ENCODE peak calls at places on chromosome 9, in six cellular contexts. K is H1, T is HepG2, J is GM12891, A is GM12878, H is K562. R is an unnamed sample.

GRCh38 chr9:82934949-82935348 is 128.0 kb downstream of the RASEF start:
- DNase-seq in H (no peak), J (no peak), K (no peak), A (no peak), T (peak; percentile 83), R (no peak)

GRCh38 chr9:81829201-81829882 is 98.9 kb upstream of the SPATA31D4 start:
- DNase-seq in J (no peak), T (no peak), K (no peak), A (no peak), H (no peak), R (no peak)

GRCh38 chr9:100848731-100849130 is 179.8 kb upstream of the PLPPR1 start:
- DNase-seq in K (no peak), J (no peak), H (no peak), A (no peak), T (no peak), R (no peak)

GRCh38 chr9:127523312-127523851 is 72.1 kb downstream of the LRSAM1 start:
- DNase-seq in A (no peak), T (no peak), K (peak; percentile 82), H (peak; percentile 69), J (no peak), R (no peak)

GRCh38 chr9:389758-390157 is 175.1 kb downstream of the DOCK8 start:
- DNase-seq in H (no peak), A (no peak), T (no peak), K (no peak), J (no peak), R (no peak)

GRCh38 chr9:98462310-98462709 is 206.9 kb upstream of the TBC1D2 start:
- DNase-seq in K (no peak), H (no peak), J (no peak), A (no peak), T (no peak), R (no peak)

GRCh38 chr9:132514011-132514744 is 68.2 kb upstream of the BARHL1 start:
- DNase-seq in A (no peak), H (no peak), J (no peak), T (no peak), K (no peak), R (no peak)

GRCh38 chr9:116178481-116179211 is 25.1 kb downstream of the PAPPA start:
- DNase-seq in K (no peak), H (no peak), J (no peak), T (no peak), A (no peak), R (no peak)

GRCh38 chr9:115395511-115396021 is 277.6 kb upstream of the TNC start:
- DNase-seq in J (no peak), T (no peak), K (no peak), H (no peak), A (no peak), R (no peak)

GRCh38 chr9:37943329-37944265 is 39.7 kb upstream of the SLC25A51 start:
- DNase-seq in K (no peak), T (no peak), J (no peak), H (no peak), A (no peak), R (no peak)

GRCh38 chr9:10250200-10250599 is 362.6 kb downstream of the PTPRD start:
- DNase-seq in J (no peak), H (no peak), A (no peak), K (no peak), T (no peak), R (no peak)

GRCh38 chr9:16321461-16322119 is 548.9 kb downstream of the BNC2 start:
- DNase-seq in A (no peak), J (no peak), H (no peak), T (no peak), K (no peak), R (no peak)

GRCh38 chr9:81083062-81083461 is 606.3 kb downstream of the TLE1 start:
- DNase-seq in H (no peak), K (no peak), J (no peak), T (no peak), A (no peak), R (no peak)

GRCh38 chr9:70480405-70480980 is 66.0 kb upstream of the KLF9 start:
- DNase-seq in J (no peak), A (no peak), T (no peak), H (no peak), K (no peak), R (no peak)

GRCh38 chr9:116337015-116337414 is 183.4 kb downstream of the PAPPA start:
- DNase-seq in K (no peak), A (no peak), H (no peak), T (no peak), J (no peak), R (no peak)

GRCh38 chr9:101628173-101628572 is 33.4 kb upstream of the PPP3R2 start:
- DNase-seq in J (no peak), T (no peak), K (no peak), A (no peak), H (no peak), R (no peak)

DNA sequence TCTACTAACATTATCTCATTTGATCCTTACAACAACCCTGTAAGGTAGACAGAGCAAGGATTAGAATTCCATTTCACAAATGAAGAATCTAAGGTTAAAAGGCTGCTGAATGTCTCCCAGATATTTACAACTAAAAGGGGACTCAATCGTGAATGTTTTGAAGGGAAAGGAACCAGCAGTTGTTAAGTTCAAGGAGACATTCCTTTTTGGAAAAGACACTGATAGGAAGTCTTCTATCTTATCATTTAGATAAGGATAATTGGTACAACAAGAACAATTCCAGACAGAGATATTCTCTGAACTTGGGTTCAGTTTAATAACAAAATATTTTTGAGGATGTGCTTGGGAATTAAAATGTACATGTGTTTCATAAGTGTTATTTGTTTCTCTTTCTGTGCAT is 37.5 kb upstream of the CER1 start:
- DNase-seq in A (no peak), T (no peak), H (no peak), J (no peak), K (no peak), R (no peak)
- TF ChIP-seq TAF1 in A (no peak), T (no peak), H (no peak), J (no peak), K (no peak), R (no peak)

DNA sequence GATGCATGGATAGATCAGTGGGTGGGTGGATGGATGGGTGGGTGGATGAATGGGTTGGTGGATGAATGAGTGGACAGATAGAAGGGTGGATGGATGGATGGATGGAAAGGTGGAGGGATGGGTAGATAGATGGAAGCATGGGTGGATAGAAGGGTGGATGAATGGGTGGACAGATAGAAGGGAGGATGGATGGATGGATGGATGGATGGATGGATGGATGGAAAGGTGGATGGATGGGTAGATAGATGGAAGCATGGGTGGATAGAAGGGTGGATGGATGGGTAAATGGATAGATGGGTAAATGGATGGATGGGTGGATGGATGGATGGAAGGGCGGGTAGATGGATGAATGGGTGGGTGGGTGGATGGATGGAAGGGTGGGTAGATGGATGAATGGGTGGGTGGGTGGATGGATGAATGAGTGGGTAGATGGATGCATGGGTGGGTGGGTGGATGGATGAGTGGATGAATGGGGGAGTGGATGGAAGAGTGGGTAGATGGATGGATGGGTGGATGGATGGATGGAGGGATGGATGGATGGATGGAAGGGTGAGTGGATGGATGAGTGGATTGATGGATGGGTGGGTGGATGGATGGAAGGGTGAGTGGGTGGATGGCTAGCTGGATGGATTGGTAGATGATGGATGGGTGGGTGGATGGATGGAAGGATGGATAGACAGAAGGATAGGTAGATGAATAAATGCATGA is 87.7 kb upstream of the ASS1 start:
- DNase-seq in T (no peak), H (no peak), J (no peak), K (no peak), A (no peak), R (no peak)
- TF ChIP-seq POLR2AphosphoS5 in T (no peak), H (no peak), J (no peak), K (no peak), A (no peak), R (no peak)

GRCh38 chr9:129858167-129858962 is 23.1 kb downstream of the USP20 start:
- DNase-seq in H (peak; percentile 81), A (no peak), T (no peak), K (no peak), J (no peak), R (no peak)
- TF ChIP-seq POLR2A in H (peak; percentile 77), A (no peak), T (no peak), K (no peak), J (no peak), R (no peak)

GRCh38 chr9:130905902-130906726 is 9.5 kb upstream of the QRFP start:
- DNase-seq in J (no peak), T (peak; percentile 20), H (no peak), K (no peak), A (no peak), R (no peak)

GRCh38 chr9:130911254-130912049 is 14.8 kb upstream of the QRFP start:
- DNase-seq in J (no peak), H (no peak), K (no peak), T (no peak), A (no peak), R (no peak)

GRCh38 chr9:130908129-130908877 is 11.7 kb upstream of the QRFP start:
- DNase-seq in T (peak; percentile 45), J (no peak), A (no peak), K (no peak), H (no peak), R (no peak)

GRCh38 chr9:130906727-130907416 is 10.3 kb upstream of the QRFP start:
- DNase-seq in H (no peak), A (no peak), K (no peak), J (no peak), T (no peak), R (no peak)

GRCh38 chr9:130908878-130909356 is 12.3 kb upstream of the QRFP start:
- DNase-seq in K (no peak), J (no peak), T (no peak), A (no peak), H (no peak), R (no peak)
- TF ChIP-seq TAF1 in K (no peak), J (no peak), T (no peak), A (no peak), H (no peak), R (no peak)

GRCh38 chr9:112333639-112334318 is 360 bp upstream of the PTBP3 start:
- DNase-seq in A (peak; percentile 57), J (peak; percentile 84), H (peak; percentile 97), T (peak; percentile 90), K (peak; percentile 92), R (peak; percentile 81)
- TF ChIP-seq POLR2AphosphoS5 in A (peak; percentile 33), J (no peak), H (peak; percentile 53), T (no peak), K (no peak), R (no peak)

DNA sequence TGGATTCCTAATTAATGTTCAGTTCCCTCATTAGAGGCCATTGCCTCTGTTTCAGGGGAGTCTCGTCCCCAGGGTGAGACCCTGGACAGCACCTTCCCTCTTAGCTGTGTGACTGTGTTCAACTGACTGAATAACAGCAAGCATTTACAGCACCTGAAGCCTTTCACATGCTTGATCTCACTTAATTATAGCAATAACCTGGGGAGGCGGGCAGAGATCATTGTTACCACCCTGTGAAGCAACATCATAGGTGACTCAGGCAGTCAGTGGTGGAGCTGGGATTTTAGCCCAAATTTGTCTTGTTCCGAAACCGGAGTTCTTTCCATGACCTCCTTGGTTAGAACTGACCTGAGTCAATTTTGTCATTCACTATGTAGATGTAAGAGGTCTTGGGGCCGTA is 105.2 kb upstream of the RAD23B start:
- DNase-seq in A (no peak), J (no peak), T (no peak), K (no peak), H (no peak), R (no peak)
- TF ChIP-seq POLR2A in A (no peak), J (no peak), T (no peak), K (no peak), H (no peak), R (no peak)

GRCh38 chr9:137724114-137724445 is 105.3 kb downstream of the EHMT1 start:
- DNase-seq in A (no peak), H (peak; percentile 40), T (no peak), J (no peak), K (no peak), R (no peak)
- TF ChIP-seq TAF1 in A (no peak), H (no peak), T (no peak), J (no peak), K (no peak), R (no peak)